ENCODE peak calls at places on chromosome 6, in ten cellular contexts. F is D341Med; B is NAMALWA; D is caudate nucleus; W is NCI-H345; S is stimulated activated CD4-positive, alpha-beta T cell treated with anti-CD3 and anti-CD28 coated beads, Interleukin-4, amount 100 ng/mL, for 4 hours; K is HEK293T; X is activated effector memory CD4-positive, alpha-beta T cell treated with anti-CD3 and anti-CD28 coated beads, Interleukin-2, amount 50 U/mL, for 16 hours; A is IMR-90; N is LoVo. M is an unnamed sample.

GRCh38 chr6:37520926-37521325 is 21.2 kb upstream of the CCDC167 start:
- DNase-seq in K (no peak), B (no peak), X (no peak), W (no peak), S (no peak), D (no peak), N (no peak), A (no peak), F (no peak), M (no peak)

GRCh38 chr6:47086051-47086770 is 44.1 kb upstream of the ADGRF1 start:
- DNase-seq in X (no peak), B (no peak), K (no peak), F (no peak), D (no peak), S (no peak), N (no peak), W (no peak), A (no peak), M (no peak)

GRCh38 chr6:107746461-107747030 is 77.6 kb downstream of the SCML4 start:
- DNase-seq in X (no peak), D (no peak), A (no peak), S (no peak), N (no peak), B (no peak), K (no peak), F (no peak), W (no peak), M (no peak)

GRCh38 chr6:10759884-10760329 is 12.3 kb downstream of the TMEM14B start:
- DNase-seq in N (peak), S (no peak), D (no peak), X (no peak), W (no peak), F (peak), A (peak), B (no peak), K (no peak), M (no peak)

GRCh38 chr6:83270971-83271714 is 78.0 kb downstream of the RWDD2A start:
- DNase-seq in B (no peak), S (no peak), W (no peak), K (no peak), A (peak), N (peak), F (no peak), X (no peak), D (no peak), M (no peak)

GRCh38 chr6:105596284-105596755 is 193.4 kb upstream of the PREP start:
- DNase-seq in F (no peak), A (peak), B (no peak), W (no peak), K (no peak), S (no peak), X (no peak), D (no peak), N (peak), M (no peak)

GRCh38 chr6:118667988-118668387 is 16.6 kb upstream of the CEP85L start:
- DNase-seq in X (no peak), F (no peak), N (no peak), A (peak), K (no peak), D (no peak), B (no peak), S (no peak), W (no peak), M (no peak)

GRCh38 chr6:1379026-1379809 is 10.2 kb upstream of the FOXF2 start:
- DNase-seq in X (no peak), B (no peak), D (no peak), W (no peak), S (no peak), K (no peak), F (peak), A (no peak), N (no peak), M (no peak)

GRCh38 chr6:148422085-148422484 is 79.4 kb downstream of the SASH1 start:
- DNase-seq in X (no peak), S (no peak), F (no peak), D (no peak), N (no peak), A (no peak), W (no peak), K (no peak), B (no peak), M (no peak)

GRCh38 chr6:95176322-95176721 is 401.0 kb upstream of the MANEA start:
- DNase-seq in N (no peak), S (no peak), D (no peak), X (no peak), W (no peak), B (no peak), F (no peak), A (no peak), K (no peak), M (no peak)

GRCh38 chr6:70312165-70312564 is 9.3 kb upstream of the COL9A1 start:
- DNase-seq in K (no peak), S (no peak), F (no peak), N (peak), A (peak), B (no peak), W (no peak), X (no peak), D (no peak), M (no peak)

GRCh38 chr6:17983712-17984111 is 3.7 kb downstream of the KIF13A start:
- DNase-seq in K (no peak), B (no peak), D (no peak), N (no peak), S (no peak), W (no peak), A (no peak), F (no peak), X (no peak), M (no peak)

GRCh38 chr6:164731539-164731938 is 577.9 kb downstream of the C6orf118 start:
- DNase-seq in N (no peak), F (no peak), W (no peak), D (no peak), S (no peak), A (no peak), K (no peak), B (no peak), X (no peak), M (no peak)

GRCh38 chr6:107956586-107957164 is 1.3 kb downstream of the SEC63 start:
- DNase-seq in B (peak), A (peak), K (no peak), S (no peak), N (no peak), F (no peak), D (no peak), X (no peak), W (no peak), M (no peak)

M was measured in amygdala.